ENCODE peak calls at places on chromosomes 13 and 19, in seven cellular contexts. One of them, this sample, is unnamed.

GRCh38 chr13:110507678-110508381 is 53.7 kb downstream of the RAB20 start:
- DNase-seq in omental fat pad: no peak
- DNase-seq in ecto neural progenitor cell: no peak
- DNase-seq in CD4-positive, alpha-beta T cell: no peak
- DNase-seq in adipocyte: no peak
- DNase-seq in kidney epithelial cell: no peak
- DNase-seq in T-helper 9 cell: no peak
- DNase-seq in this sample: no peak

GRCh38 chr19:6298413-6298812 is 18.6 kb upstream of the MLLT1 start:
- DNase-seq in omental fat pad: no peak
- DNase-seq in ecto neural progenitor cell: no peak
- DNase-seq in CD4-positive, alpha-beta T cell: no peak
- DNase-seq in adipocyte: no peak
- DNase-seq in kidney epithelial cell: no peak
- DNase-seq in T-helper 9 cell: no peak
- DNase-seq in this sample: no peak

GRCh38 chr13:49444517-49445395 is 682 bp downstream of the SETDB2 start:
- DNase-seq in omental fat pad: no peak
- DNase-seq in ecto neural progenitor cell: no peak
- DNase-seq in CD4-positive, alpha-beta T cell: no peak
- DNase-seq in adipocyte: peak
- DNase-seq in kidney epithelial cell: no peak
- DNase-seq in T-helper 9 cell: no peak
- DNase-seq in this sample: peak

GRCh38 chr19:10206226-10206873 is 11.6 kb upstream of the DNMT1 start:
- DNase-seq in omental fat pad: no peak
- DNase-seq in ecto neural progenitor cell: no peak
- DNase-seq in CD4-positive, alpha-beta T cell: no peak
- DNase-seq in adipocyte: peak
- DNase-seq in kidney epithelial cell: no peak
- DNase-seq in T-helper 9 cell: no peak
- DNase-seq in this sample: no peak

GRCh38 chr19:4083677-4084546 is 17.2 kb upstream of the ZBTB7A start:
- DNase-seq in omental fat pad: no peak
- DNase-seq in ecto neural progenitor cell: no peak
- DNase-seq in CD4-positive, alpha-beta T cell: no peak
- DNase-seq in adipocyte: no peak
- DNase-seq in kidney epithelial cell: no peak
- DNase-seq in T-helper 9 cell: no peak
- DNase-seq in this sample: no peak

GRCh38 chr19:13621413-13621812 is 115.1 kb upstream of the CACNA1A start:
- DNase-seq in omental fat pad: peak
- DNase-seq in ecto neural progenitor cell: no peak
- DNase-seq in CD4-positive, alpha-beta T cell: no peak
- DNase-seq in adipocyte: peak
- DNase-seq in kidney epithelial cell: peak
- DNase-seq in T-helper 9 cell: no peak
- DNase-seq in this sample: no peak

GRCh38 chr19:35643255-35644205 is 2.0 kb downstream of the ETV2 start:
- DNase-seq in omental fat pad: peak
- DNase-seq in ecto neural progenitor cell: peak
- DNase-seq in CD4-positive, alpha-beta T cell: peak
- DNase-seq in adipocyte: peak
- DNase-seq in kidney epithelial cell: no peak
- DNase-seq in T-helper 9 cell: peak
- DNase-seq in this sample: peak

GRCh38 chr19:13011653-13012389 is 16.5 kb downstream of the NFIX start:
- DNase-seq in omental fat pad: no peak
- DNase-seq in ecto neural progenitor cell: no peak
- DNase-seq in CD4-positive, alpha-beta T cell: no peak
- DNase-seq in adipocyte: no peak
- DNase-seq in kidney epithelial cell: no peak
- DNase-seq in T-helper 9 cell: no peak
- DNase-seq in this sample: no peak

GRCh38 chr19:50148528-50148927 is 14.6 kb downstream of the IZUMO2 start:
- DNase-seq in omental fat pad: no peak
- DNase-seq in ecto neural progenitor cell: no peak
- DNase-seq in CD4-positive, alpha-beta T cell: no peak
- DNase-seq in adipocyte: no peak
- DNase-seq in kidney epithelial cell: no peak
- DNase-seq in T-helper 9 cell: no peak
- DNase-seq in this sample: no peak

GRCh38 chr19:46984077-46985010 is 35.3 kb upstream of the NPAS1 start:
- DNase-seq in omental fat pad: no peak
- DNase-seq in ecto neural progenitor cell: no peak
- DNase-seq in CD4-positive, alpha-beta T cell: no peak
- DNase-seq in adipocyte: peak
- DNase-seq in kidney epithelial cell: no peak
- DNase-seq in T-helper 9 cell: no peak
- DNase-seq in this sample: peak

GRCh38 chr13:96968027-96968426 is 26.2 kb downstream of the OXGR1 start:
- DNase-seq in omental fat pad: no peak
- DNase-seq in ecto neural progenitor cell: no peak
- DNase-seq in CD4-positive, alpha-beta T cell: no peak
- DNase-seq in adipocyte: no peak
- DNase-seq in kidney epithelial cell: no peak
- DNase-seq in T-helper 9 cell: no peak
- DNase-seq in this sample: no peak

GRCh38 chr19:55640577-55641375 is at the start of gene ZNF580:
- DNase-seq in omental fat pad: no peak
- DNase-seq in ecto neural progenitor cell: peak
- DNase-seq in CD4-positive, alpha-beta T cell: peak
- DNase-seq in adipocyte: peak
- DNase-seq in kidney epithelial cell: no peak
- DNase-seq in T-helper 9 cell: peak
- DNase-seq in this sample: no peak

GRCh38 chr19:17706750-17707181 is 12.5 kb upstream of the MAP1S start:
- DNase-seq in omental fat pad: no peak
- DNase-seq in ecto neural progenitor cell: peak
- DNase-seq in CD4-positive, alpha-beta T cell: no peak
- DNase-seq in adipocyte: peak
- DNase-seq in kidney epithelial cell: no peak
- DNase-seq in T-helper 9 cell: no peak
- DNase-seq in this sample: no peak

GRCh38 chr13:90447735-90448103 is 899.8 kb upstream of the MIR17HG start:
- DNase-seq in omental fat pad: no peak
- DNase-seq in ecto neural progenitor cell: no peak
- DNase-seq in CD4-positive, alpha-beta T cell: no peak
- DNase-seq in adipocyte: peak
- DNase-seq in kidney epithelial cell: peak
- DNase-seq in T-helper 9 cell: no peak
- DNase-seq in this sample: no peak

GRCh38 chr13:50914848-50915247 is 5.3 kb downstream of the RNASEH2B start:
- DNase-seq in omental fat pad: no peak
- DNase-seq in ecto neural progenitor cell: no peak
- DNase-seq in CD4-positive, alpha-beta T cell: no peak
- DNase-seq in adipocyte: peak
- DNase-seq in kidney epithelial cell: no peak
- DNase-seq in T-helper 9 cell: no peak
- DNase-seq in this sample: no peak

GRCh38 chr13:112331675-112332074 is 44.5 kb upstream of the SPACA7 start:
- DNase-seq in omental fat pad: no peak
- DNase-seq in ecto neural progenitor cell: no peak
- DNase-seq in CD4-positive, alpha-beta T cell: no peak
- DNase-seq in adipocyte: no peak
- DNase-seq in kidney epithelial cell: no peak
- DNase-seq in T-helper 9 cell: no peak
- DNase-seq in this sample: no peak

GRCh38 chr19:33530842-33531241 is 9.3 kb upstream of the PEPD start:
- DNase-seq in omental fat pad: no peak
- DNase-seq in ecto neural progenitor cell: no peak
- DNase-seq in CD4-positive, alpha-beta T cell: no peak
- DNase-seq in adipocyte: no peak
- DNase-seq in kidney epithelial cell: no peak
- DNase-seq in T-helper 9 cell: no peak
- DNase-seq in this sample: no peak

GRCh38 chr19:2040647-2041435 is 10.2 kb downstream of the MKNK2 start:
- DNase-seq in omental fat pad: no peak
- DNase-seq in ecto neural progenitor cell: peak
- DNase-seq in CD4-positive, alpha-beta T cell: no peak
- DNase-seq in adipocyte: no peak
- DNase-seq in kidney epithelial cell: no peak
- DNase-seq in T-helper 9 cell: no peak
- DNase-seq in this sample: no peak

GRCh38 chr13:50129065-50129922 is 114.0 kb downstream of the KCNRG start:
- DNase-seq in omental fat pad: no peak
- DNase-seq in ecto neural progenitor cell: no peak
- DNase-seq in CD4-positive, alpha-beta T cell: no peak
- DNase-seq in adipocyte: no peak
- DNase-seq in kidney epithelial cell: no peak
- DNase-seq in T-helper 9 cell: no peak
- DNase-seq in this sample: no peak

GRCh38 chr13:30968734-30969335 is 36.4 kb downstream of the TEX26 start:
- DNase-seq in omental fat pad: no peak
- DNase-seq in ecto neural progenitor cell: no peak
- DNase-seq in CD4-positive, alpha-beta T cell: no peak
- DNase-seq in adipocyte: peak
- DNase-seq in kidney epithelial cell: no peak
- DNase-seq in T-helper 9 cell: no peak
- DNase-seq in this sample: no peak

GRCh38 chr13:101144808-101145419 is 271.4 kb downstream of the NALCN start:
- DNase-seq in omental fat pad: no peak
- DNase-seq in ecto neural progenitor cell: no peak
- DNase-seq in CD4-positive, alpha-beta T cell: no peak
- DNase-seq in adipocyte: peak
- DNase-seq in kidney epithelial cell: no peak
- DNase-seq in T-helper 9 cell: no peak
- DNase-seq in this sample: no peak

GRCh38 chr13:26658491-26658890 is 101.0 kb downstream of the WASF3 start:
- DNase-seq in omental fat pad: no peak
- DNase-seq in ecto neural progenitor cell: peak
- DNase-seq in CD4-positive, alpha-beta T cell: no peak
- DNase-seq in adipocyte: no peak
- DNase-seq in kidney epithelial cell: no peak
- DNase-seq in T-helper 9 cell: no peak
- DNase-seq in this sample: no peak

This sample was measured in CD14-positive monocyte.